ENCODE peak calls at places on chromosomes 16 and 17, in nine cellular contexts. S is GM23338, D is suprapubic skin, G is SK-N-SH, R is K562, K is Panc1, Y is sigmoid colon, T is spleen, M is transverse colon. W is an unnamed sample.

GRCh38 chr17:2954898-2955445 is 108.4 kb downstream of the OR1D5 start:
- DNase-seq in S (no peak), D (peak; percentile 54), G (no peak), R (no peak), K (peak; percentile 90), Y (peak; percentile 12), T (no peak), M (no peak), W (peak; percentile 17)

GRCh38 chr17:68564415-68565111 is 36.6 kb downstream of the FAM20A start:
- DNase-seq in S (no peak), D (no peak), G (no peak), R (no peak), K (no peak), Y (no peak), T (no peak), M (no peak), W (no peak)

GRCh38 chr17:18187816-18188761 is 4.5 kb downstream of the ALKBH5 start:
- DNase-seq in S (no peak), D (no peak), G (peak; percentile 76), R (no peak), K (no peak), Y (peak; percentile 76), T (no peak), M (no peak), W (no peak)

GRCh38 chr16:14302031-14302398 is 230.9 kb downstream of the MRTFB start:
- DNase-seq in S (peak; percentile 69), D (no peak), G (peak; percentile 89), R (peak; percentile 87), K (no peak), Y (peak; percentile 79), T (no peak), M (peak; percentile 59), W (peak; percentile 91)

GRCh38 chr17:1697681-1698080 is 12.5 kb downstream of the TLCD2 start:
- DNase-seq in S (no peak), D (no peak), G (no peak), R (no peak), K (no peak), Y (no peak), T (no peak), M (no peak), W (peak; percentile 58)

GRCh38 chr17:47267354-47267828 is 13.8 kb downstream of the ITGB3 start:
- DNase-seq in S (no peak), D (no peak), G (no peak), R (no peak), K (no peak), Y (no peak), T (no peak), M (no peak), W (no peak)

GRCh38 chr16:69885722-69886121 is 65.4 kb upstream of the CLEC18A start:
- DNase-seq in S (no peak), D (no peak), G (no peak), R (no peak), K (no peak), Y (no peak), T (no peak), M (no peak), W (no peak)

GRCh38 chr16:90020838-90021382 is 1.7 kb upstream of the DBNDD1 start:
- DNase-seq in S (no peak), D (no peak), G (peak; percentile 66), R (no peak), K (no peak), Y (no peak), T (no peak), M (no peak), W (no peak)

GRCh38 chr17:41463746-41464145 is 3.4 kb downstream of the KRT32 start:
- DNase-seq in S (no peak), D (no peak), G (no peak), R (no peak), K (no peak), Y (no peak), T (no peak), M (no peak), W (no peak)

GRCh38 chr16:87336850-87337240 is 19.7 kb upstream of the C16orf95 start:
- DNase-seq in S (no peak), D (no peak), G (no peak), R (no peak), K (no peak), Y (no peak), T (no peak), M (no peak), W (no peak)

GRCh38 chr17:39271546-39271945 is 45.8 kb upstream of the STAC2 start:
- DNase-seq in S (no peak), D (no peak), G (no peak), R (no peak), K (no peak), Y (no peak), T (no peak), M (no peak), W (no peak)

GRCh38 chr17:20191066-20191465 is 181.9 kb downstream of the SPECC1 start:
- DNase-seq in S (no peak), D (no peak), G (no peak), R (no peak), K (no peak), Y (no peak), T (no peak), M (no peak), W (no peak)

GRCh38 chr17:49585422-49586027 is 9.9 kb downstream of the NXPH3 start:
- DNase-seq in S (peak; percentile 85), D (no peak), G (peak; percentile 56), R (peak; percentile 48), K (no peak), Y (peak; percentile 46), T (no peak), M (no peak), W (no peak)
- TF ChIP-seq CTCF in S (peak; percentile 49), D (no peak), G (peak; percentile 39), R (peak; percentile 47), K (no peak), Y (no peak), T (no peak), M (no peak), W (no peak)

GRCh38 chr16:11080327-11080967 is 136.1 kb downstream of the CLEC16A start:
- DNase-seq in S (no peak), D (no peak), G (no peak), R (no peak), K (no peak), Y (no peak), T (no peak), M (no peak), W (no peak)

GRCh38 chr16:11082860-11083388 is 138.6 kb downstream of the CLEC16A start:
- DNase-seq in S (no peak), D (no peak), G (no peak), R (no peak), K (no peak), Y (no peak), T (no peak), M (no peak), W (no peak)

GRCh38 chr16:11084484-11085024 is 140.2 kb downstream of the CLEC16A start:
- DNase-seq in S (no peak), D (no peak), G (no peak), R (peak; percentile 55), K (no peak), Y (peak; percentile 74), T (no peak), M (no peak), W (no peak)

GRCh38 chr16:11080999-11081630 is 136.8 kb downstream of the CLEC16A start:
- DNase-seq in S (no peak), D (no peak), G (no peak), R (no peak), K (no peak), Y (peak; percentile 62), T (no peak), M (no peak), W (no peak)

DNA sequence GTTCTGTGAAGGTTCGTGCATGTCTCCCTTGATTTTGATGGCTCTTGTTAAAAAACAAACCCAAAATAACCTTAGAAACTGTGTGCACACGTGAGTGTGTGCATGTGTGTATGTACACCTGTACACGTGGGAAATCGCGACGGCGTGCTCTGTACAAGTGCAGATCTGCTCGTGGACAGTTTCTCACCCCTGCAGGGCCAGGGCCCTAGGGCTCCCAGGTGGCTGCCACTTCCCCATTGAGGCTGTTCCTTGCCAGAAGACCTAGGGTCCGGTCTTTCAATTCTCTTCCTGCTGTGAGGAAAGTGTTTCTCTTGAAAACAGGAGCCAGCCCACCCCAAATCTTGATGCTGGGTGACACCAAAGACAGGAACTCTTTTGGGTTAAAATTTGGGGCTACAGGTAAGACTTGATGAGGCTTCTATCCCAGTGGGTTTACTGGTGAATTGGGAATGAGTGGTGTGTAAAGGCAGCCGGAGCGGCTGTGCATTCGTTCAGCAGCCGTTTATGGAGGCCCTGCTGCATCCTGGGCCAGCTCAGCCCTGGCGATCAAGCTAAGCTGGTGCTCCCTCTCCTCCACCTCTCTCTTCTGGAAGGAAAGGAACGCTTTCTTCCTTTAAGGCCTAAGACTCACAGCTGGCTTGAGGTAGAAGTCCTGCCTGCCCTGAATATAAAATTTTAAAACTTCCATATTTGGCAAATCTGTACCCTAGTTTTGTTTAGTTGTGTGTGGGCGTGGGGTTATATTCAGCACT is 137.9 kb downstream of the CLEC16A start:
- DNase-seq in S (no peak), D (no peak), G (no peak), R (no peak), K (no peak), Y (no peak), T (no peak), M (no peak), W (no peak)
- H3K4me1 ChIP-seq in S (peaks cover 3% of the 10 kb centered on the region), D (peaks cover 29% of the 10 kb centered on the region), G (peaks cover 60% of the 10 kb centered on the region), R (peaks cover 14% of the 10 kb centered on the region), K (peaks cover 28% of the 10 kb centered on the region), Y (peaks cover 76% of the 10 kb centered on the region), T (peaks cover 57% of the 10 kb centered on the region), M (peaks cover 44% of the 10 kb centered on the region), W (peaks cover 13% of the 10 kb centered on the region)

DNA sequence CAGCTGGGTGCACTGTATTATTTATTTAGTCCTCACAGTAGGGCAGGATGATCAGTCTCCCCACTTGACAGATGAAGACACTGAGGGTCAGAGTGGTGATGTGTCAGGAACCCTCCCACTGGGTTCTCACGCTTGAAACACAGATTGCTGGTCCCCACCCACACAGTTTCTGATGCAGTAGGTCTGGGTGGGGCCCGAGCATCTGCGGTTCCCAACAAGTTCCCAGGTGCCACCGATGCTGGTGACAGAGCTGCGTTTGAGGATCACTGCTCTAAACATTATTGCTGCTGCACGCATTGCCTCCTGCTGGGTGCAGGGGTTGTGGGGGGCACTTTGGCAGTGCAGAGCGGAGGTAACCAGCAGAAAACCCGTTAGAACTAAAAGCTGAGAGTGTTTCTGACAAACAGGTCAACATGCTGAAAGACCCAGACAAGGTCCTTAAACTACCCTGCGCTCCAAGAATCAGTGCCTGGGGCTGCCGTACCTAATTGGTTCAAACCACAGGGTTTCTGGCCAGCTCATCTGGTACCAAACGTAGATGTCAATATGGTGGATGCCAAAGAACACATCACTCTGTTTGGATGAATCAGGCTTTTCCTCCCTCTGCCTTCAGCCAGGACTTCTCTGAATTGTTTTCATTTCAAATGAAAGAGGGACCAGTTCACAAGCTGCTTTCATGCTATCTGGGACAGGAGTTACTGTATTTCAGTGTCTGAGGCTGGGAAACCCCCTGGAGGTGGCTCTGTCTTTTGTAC is 76.0 kb downstream of the ABCC1 start:
- DNase-seq in S (no peak), D (no peak), G (no peak), R (peak; percentile 24), K (no peak), Y (no peak), T (no peak), M (no peak), W (no peak)
- TF ChIP-seq POLR2AphosphoS5 in S (no peak), D (no peak), G (no peak), R (no peak), K (peak; percentile 69), Y (no peak), T (peak; percentile 40), M (no peak), W (no peak)

DNA sequence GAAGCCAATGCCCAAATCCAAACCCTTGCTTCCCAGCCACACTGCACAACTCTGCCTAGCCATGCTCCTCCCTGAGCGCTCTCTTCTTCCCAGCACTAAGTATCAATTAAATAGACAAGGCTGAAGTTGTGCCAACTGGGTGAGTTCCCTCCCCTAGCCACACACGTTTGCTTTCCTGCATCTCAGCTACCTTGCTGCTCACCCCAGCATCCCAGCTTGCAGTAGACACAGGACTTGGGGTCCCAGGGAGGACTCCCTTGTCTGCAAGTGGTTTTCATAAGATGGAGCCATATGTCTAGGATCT is 4.9 kb downstream of the CCDC182 start:
- DNase-seq in S (no peak), D (no peak), G (no peak), R (no peak), K (no peak), Y (no peak), T (no peak), M (no peak), W (no peak)
- TF ChIP-seq CTCF in S (no peak), D (no peak), G (no peak), R (peak; percentile 12), K (peak; percentile 20), Y (no peak), T (no peak), M (no peak), W (no peak)

W was measured in upper lobe of left lung.